ENCODE peak calls at places on chromosomes 6 and 20, in five cellular contexts. One of them, this sample, is unnamed.

GRCh38 chr20:52219441-52219840 is 27.9 kb upstream of the ZFP64 start:
- DNase-seq in osteoblast: no peak
- DNase-seq in H9: peak; percentile 36
- DNase-seq in pancreas: no peak
- DNase-seq in effector memory CD4-positive, alpha-beta T cell: no peak
- DNase-seq in this sample: no peak

GRCh38 chr6:52595796-52596130 is 18.9 kb upstream of the TRAM2 start:
- DNase-seq in pancreas: no peak
- DNase-seq in osteoblast: no peak
- DNase-seq in H9: no peak
- DNase-seq in effector memory CD4-positive, alpha-beta T cell: no peak
- DNase-seq in this sample: no peak

GRCh38 chr20:57409672-57410397 is 18.6 kb downstream of the RBM38 start:
- DNase-seq in H9: no peak
- DNase-seq in effector memory CD4-positive, alpha-beta T cell: no peak
- DNase-seq in pancreas: no peak
- DNase-seq in osteoblast: no peak
- DNase-seq in this sample: no peak

GRCh38 chr6:17923401-17923863 is 64.0 kb downstream of the KIF13A start:
- DNase-seq in osteoblast: peak; percentile 9
- DNase-seq in H9: no peak
- DNase-seq in pancreas: no peak
- DNase-seq in effector memory CD4-positive, alpha-beta T cell: no peak
- DNase-seq in this sample: no peak

GRCh38 chr6:53347250-53347920 is 1.4 kb downstream of the ELOVL5 start:
- DNase-seq in osteoblast: no peak
- DNase-seq in H9: no peak
- DNase-seq in effector memory CD4-positive, alpha-beta T cell: peak; percentile 14
- DNase-seq in pancreas: no peak
- DNase-seq in this sample: no peak

GRCh38 chr6:27726620-27727023 is 185.6 kb downstream of the OR2B2 start:
- DNase-seq in pancreas: no peak
- DNase-seq in effector memory CD4-positive, alpha-beta T cell: no peak
- DNase-seq in H9: peak; percentile 46
- DNase-seq in osteoblast: no peak
- DNase-seq in this sample: no peak

GRCh38 chr20:25025091-25025861 is 32.7 kb downstream of the ACSS1 start:
- DNase-seq in H9: no peak
- DNase-seq in effector memory CD4-positive, alpha-beta T cell: no peak
- DNase-seq in osteoblast: peak; percentile 35
- DNase-seq in pancreas: peak; percentile 11
- DNase-seq in this sample: no peak

GRCh38 chr20:16580127-16580526 is 6.9 kb upstream of the KIF16B start:
- DNase-seq in effector memory CD4-positive, alpha-beta T cell: no peak
- DNase-seq in H9: no peak
- DNase-seq in pancreas: no peak
- DNase-seq in osteoblast: peak; percentile 64
- DNase-seq in this sample: no peak

GRCh38 chr6:81265106-81265505 is 487.4 kb downstream of the TENT5A start:
- DNase-seq in osteoblast: peak; percentile 78
- DNase-seq in H9: no peak
- DNase-seq in effector memory CD4-positive, alpha-beta T cell: no peak
- DNase-seq in pancreas: no peak
- DNase-seq in this sample: no peak

GRCh38 chr6:168162366-168162765 is 83.4 kb upstream of the FRMD1 start:
- DNase-seq in pancreas: no peak
- DNase-seq in osteoblast: no peak
- DNase-seq in H9: no peak
- DNase-seq in effector memory CD4-positive, alpha-beta T cell: no peak
- DNase-seq in this sample: no peak

GRCh38 chr20:9359561-9360308 is 154.7 kb upstream of the LAMP5 start:
- DNase-seq in pancreas: peak; percentile 13
- DNase-seq in osteoblast: peak; percentile 74
- DNase-seq in H9: peak; percentile 52
- DNase-seq in effector memory CD4-positive, alpha-beta T cell: no peak
- DNase-seq in this sample: no peak

DNA sequence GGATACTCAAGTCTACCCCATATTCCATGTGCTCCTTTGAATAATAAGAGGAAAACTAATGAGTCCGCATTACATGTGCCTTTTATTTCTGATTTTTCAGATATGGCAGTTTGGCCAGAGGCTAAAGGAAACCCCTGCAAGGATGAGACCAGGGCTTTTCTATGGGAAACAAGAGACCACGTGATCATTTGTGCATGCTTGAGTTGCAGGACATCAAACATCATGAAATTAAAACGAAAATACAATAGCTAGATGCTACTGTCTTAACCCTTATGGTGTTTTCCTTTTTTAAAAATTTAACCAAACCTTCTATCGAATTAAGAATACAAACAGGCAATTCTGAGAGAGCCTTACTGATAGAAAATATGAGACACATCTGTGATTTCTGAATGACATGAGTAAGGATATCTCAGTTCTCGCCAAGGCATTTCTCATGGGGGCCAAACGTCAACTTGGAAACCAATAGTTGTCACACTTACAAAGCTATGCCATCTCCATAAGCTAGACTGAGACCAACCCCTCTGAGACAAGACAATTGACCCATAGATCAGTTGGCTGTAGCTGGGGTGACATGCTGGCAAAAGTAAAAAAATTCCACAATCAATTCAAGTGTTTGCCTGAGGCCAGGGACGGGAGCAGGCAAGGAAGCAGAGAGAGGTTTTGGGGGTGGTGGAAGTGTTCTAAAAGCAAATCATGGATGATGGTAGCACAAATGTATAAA is 52.8 kb downstream of the RIPOR2 start:
- DNase-seq in H9: no peak
- DNase-seq in pancreas: no peak
- DNase-seq in osteoblast: no peak
- DNase-seq in effector memory CD4-positive, alpha-beta T cell: no peak
- DNase-seq in this sample: no peak
- H3K9me3 ChIP-seq in H9: no peaks in the 10 kb centered on the region
- H3K9me3 ChIP-seq in pancreas: no peaks in the 10 kb centered on the region
- H3K9me3 ChIP-seq in osteoblast: no peaks in the 10 kb centered on the region
- H3K9me3 ChIP-seq in effector memory CD4-positive, alpha-beta T cell: no peaks in the 10 kb centered on the region
- H3K9me3 ChIP-seq in this sample: peaks cover 3% of the 10 kb centered on the region

GRCh38 chr6:170043150-170043819 is 247.6 kb downstream of the DLL1 start:
- DNase-seq in osteoblast: peak; percentile 89
- DNase-seq in effector memory CD4-positive, alpha-beta T cell: no peak
- DNase-seq in H9: no peak
- DNase-seq in pancreas: no peak
- DNase-seq in this sample: no peak

GRCh38 chr6:170045563-170045960 is 245.3 kb downstream of the DLL1 start:
- DNase-seq in pancreas: no peak
- DNase-seq in H9: no peak
- DNase-seq in osteoblast: no peak
- DNase-seq in effector memory CD4-positive, alpha-beta T cell: no peak
- DNase-seq in this sample: no peak

GRCh38 chr6:170043881-170044790 is 246.7 kb downstream of the DLL1 start:
- DNase-seq in osteoblast: no peak
- DNase-seq in H9: no peak
- DNase-seq in effector memory CD4-positive, alpha-beta T cell: no peak
- DNase-seq in pancreas: no peak
- DNase-seq in this sample: no peak

GRCh38 chr6:170045981-170046667 is 244.8 kb downstream of the DLL1 start:
- DNase-seq in H9: no peak
- DNase-seq in effector memory CD4-positive, alpha-beta T cell: no peak
- DNase-seq in osteoblast: no peak
- DNase-seq in pancreas: no peak
- DNase-seq in this sample: no peak

DNA sequence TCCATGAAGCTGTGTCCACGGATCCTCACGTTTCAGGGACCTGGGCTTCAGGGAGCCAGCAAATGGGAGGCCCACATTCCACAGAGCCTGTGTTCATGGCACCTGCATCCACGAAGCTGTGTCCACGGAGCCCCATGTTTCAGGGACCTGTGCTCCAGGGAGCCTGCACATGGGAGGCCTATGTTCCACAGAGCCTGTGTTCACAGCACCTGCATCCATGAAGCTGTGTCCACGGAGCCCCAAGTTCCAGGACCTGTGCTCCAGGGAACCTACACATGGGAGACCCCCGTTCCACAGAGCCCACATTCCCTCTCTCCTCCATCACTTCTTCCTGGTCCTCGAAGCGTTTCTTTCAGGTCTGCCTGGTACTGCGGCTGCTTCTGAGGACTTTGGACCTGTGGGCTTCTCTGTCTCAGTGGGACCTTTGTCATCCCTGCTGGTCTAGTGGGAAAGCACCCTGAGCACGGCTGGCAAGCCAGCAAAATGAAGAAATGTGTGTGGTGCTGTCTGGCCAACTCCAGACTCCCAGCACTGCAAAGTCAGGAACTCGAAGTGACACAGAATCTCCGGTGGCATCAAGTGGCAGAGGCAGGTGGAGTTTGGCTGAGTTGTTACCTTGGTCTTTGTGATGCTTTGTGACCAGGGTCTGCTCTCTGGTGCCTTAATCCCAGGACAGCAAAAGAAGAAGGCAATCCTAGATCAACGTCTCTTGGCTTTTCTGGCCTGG is 245.9 kb downstream of the DLL1 start:
- DNase-seq in H9: no peak
- DNase-seq in effector memory CD4-positive, alpha-beta T cell: no peak
- DNase-seq in osteoblast: no peak
- DNase-seq in pancreas: no peak
- DNase-seq in this sample: no peak
- H3K9me3 ChIP-seq in H9: no peaks in the 10 kb centered on the region
- H3K9me3 ChIP-seq in effector memory CD4-positive, alpha-beta T cell: no peaks in the 10 kb centered on the region
- H3K9me3 ChIP-seq in osteoblast: no peaks in the 10 kb centered on the region
- H3K9me3 ChIP-seq in pancreas: no peaks in the 10 kb centered on the region
- H3K9me3 ChIP-seq in this sample: no peaks in the 10 kb centered on the region

GRCh38 chr20:48003021-48003420 is 217.7 kb upstream of the SULF2 start:
- DNase-seq in osteoblast: no peak
- DNase-seq in pancreas: no peak
- DNase-seq in effector memory CD4-positive, alpha-beta T cell: no peak
- DNase-seq in H9: no peak
- DNase-seq in this sample: no peak
- H3K9me3 ChIP-seq in osteoblast: no peaks in the 10 kb centered on the region
- H3K9me3 ChIP-seq in pancreas: no peaks in the 10 kb centered on the region
- H3K9me3 ChIP-seq in effector memory CD4-positive, alpha-beta T cell: no peaks in the 10 kb centered on the region
- H3K9me3 ChIP-seq in H9: no peaks in the 10 kb centered on the region
- H3K9me3 ChIP-seq in this sample: peaks cover 3% of the 10 kb centered on the region

GRCh38 chr20:19081937-19082336 is 130.5 kb upstream of the SLC24A3 start:
- DNase-seq in pancreas: no peak
- DNase-seq in effector memory CD4-positive, alpha-beta T cell: no peak
- DNase-seq in osteoblast: no peak
- DNase-seq in H9: no peak
- DNase-seq in this sample: no peak
- H3K9me3 ChIP-seq in pancreas: no peaks in the 10 kb centered on the region
- H3K9me3 ChIP-seq in effector memory CD4-positive, alpha-beta T cell: no peaks in the 10 kb centered on the region
- H3K9me3 ChIP-seq in osteoblast: no peaks in the 10 kb centered on the region
- H3K9me3 ChIP-seq in H9: no peaks in the 10 kb centered on the region
- H3K9me3 ChIP-seq in this sample: no peaks in the 10 kb centered on the region

This sample was measured in T-helper 17 cell.